ENCODE peak calls at places on chromosomes 6 and 20, in four cellular contexts. H, G, M and Z are unnamed samples.

GRCh38 chr6:43644940-43645612 is at the start of gene RSPH9:
- DNase-seq in M (no peak), G (no peak), H (peak), Z (no peak)

GRCh38 chr6:53771780-53772624 is 22.8 kb upstream of the LRRC1 start:
- DNase-seq in H (no peak), M (no peak), G (no peak), Z (no peak)

GRCh38 chr6:17165383-17165782 is 63.5 kb downstream of the STMND1 start:
- DNase-seq in H (no peak), G (no peak), M (no peak), Z (no peak)

GRCh38 chr6:132789398-132789780 is 9.0 kb downstream of the SLC18B1 start:
- DNase-seq in H (no peak), M (no peak), G (no peak), Z (no peak)

GRCh38 chr20:20370087-20370575 is 2.2 kb downstream of the INSM1 start:
- DNase-seq in G (no peak), H (no peak), M (no peak), Z (no peak)

GRCh38 chr6:13511913-13512717 is 24.7 kb upstream of the GFOD1 start:
- DNase-seq in G (no peak), H (no peak), M (no peak), Z (no peak)

GRCh38 chr6:128275030-128275429 is 245.4 kb downstream of the PTPRK start:
- DNase-seq in H (no peak), G (no peak), M (no peak), Z (no peak)

GRCh38 chr20:25148181-25148981 is 47.1 kb upstream of the ENTPD6 start:
- DNase-seq in G (no peak), M (no peak), H (no peak), Z (no peak)

GRCh38 chr6:111805511-111806181 is 67.6 kb downstream of the FYN start:
- DNase-seq in M (no peak), G (no peak), H (no peak), Z (no peak)

GRCh38 chr6:20946037-20946436 is 411.8 kb downstream of the CDKAL1 start:
- DNase-seq in G (peak), H (no peak), M (peak), Z (no peak)

GRCh38 chr20:61482425-61482887 is 230.4 kb downstream of the CDH4 start:
- DNase-seq in H (no peak), M (peak), G (no peak), Z (no peak)

GRCh38 chr6:10659697-10660348 is 34.6 kb downstream of the C6orf52 start:
- DNase-seq in G (no peak), H (no peak), M (no peak), Z (no peak)

GRCh38 chr6:88171312-88171711 is 5.2 kb upstream of the CNR1 start:
- DNase-seq in G (no peak), H (no peak), M (peak), Z (no peak)

GRCh38 chr6:155399062-155399746 is 56.4 kb downstream of the NOX3 start:
- DNase-seq in M (no peak), H (no peak), G (peak), Z (no peak)

GRCh38 chr20:2042400-2042799 is 48.5 kb upstream of the PDYN start:
- DNase-seq in H (no peak), M (no peak), G (no peak), Z (no peak)

DNA sequence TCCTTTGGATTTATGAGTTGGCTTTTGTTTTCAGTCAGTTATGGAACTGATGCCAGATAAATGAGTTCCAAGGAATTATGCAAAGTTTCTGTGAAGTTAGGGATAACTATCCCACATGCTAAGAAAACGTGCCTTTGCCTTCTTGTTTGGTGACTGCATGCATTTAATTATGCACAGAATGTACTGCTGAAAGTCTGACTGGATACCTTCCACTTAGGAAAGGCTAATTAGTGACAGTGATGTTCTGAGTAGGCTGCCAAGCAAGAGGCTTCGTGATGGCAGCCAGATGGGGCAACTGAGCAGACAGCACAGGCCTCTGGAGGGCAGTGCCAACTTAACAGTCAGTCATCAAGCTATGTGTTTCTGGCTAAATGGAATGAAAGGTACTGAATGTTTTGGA is 289.9 kb downstream of the CD109 start:
- DNase-seq in M (no peak), G (no peak), H (peak), Z (no peak)
- TF ChIP-seq ZNF274 in M (no peak), G (no peak), H (no peak), Z (no peak)

GRCh38 chr6:56685994-56686393 is 43.3 kb upstream of the DST start:
- DNase-seq in G (no peak), M (no peak), H (no peak), Z (no peak)
- TF ChIP-seq ZNF274 in G (no peak), M (no peak), H (no peak), Z (no peak)

GRCh38 chr6:150924808-150925654 is 59.5 kb downstream of the MTHFD1L start:
- DNase-seq in M (no peak), H (no peak), G (no peak), Z (no peak)
- TF ChIP-seq ZNF274 in M (no peak), H (no peak), G (no peak), Z (no peak)

GRCh38 chr6:80503660-80504059 is 397.2 kb downstream of the BCKDHB start:
- DNase-seq in G (peak), M (no peak), H (no peak), Z (no peak)
- TF ChIP-seq ZNF274 in G (no peak), M (no peak), H (no peak), Z (no peak)

DNA sequence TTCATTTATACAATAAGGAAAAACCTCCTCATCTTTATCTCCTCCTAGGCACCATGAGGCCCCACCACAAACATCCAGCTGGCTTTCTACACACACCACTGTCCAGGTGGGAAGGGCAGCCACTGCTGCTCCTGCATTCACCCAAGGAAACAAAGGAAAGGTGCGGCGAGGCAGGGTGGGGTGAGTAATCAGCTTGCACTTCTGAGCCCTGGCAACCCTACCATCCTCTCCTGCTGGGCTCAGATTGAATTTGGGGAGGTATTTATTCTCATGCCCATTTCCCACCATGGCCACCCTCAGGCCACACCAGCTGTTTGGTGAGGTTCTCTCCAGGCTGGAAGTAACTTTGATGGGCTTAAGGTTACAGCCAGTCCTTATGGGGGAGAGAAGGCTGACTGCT is 31.2 kb upstream of the SPDEF start:
- DNase-seq in G (no peak), M (no peak), H (no peak), Z (no peak)
- TF ChIP-seq ZNF274 in G (no peak), M (no peak), H (no peak), Z (no peak)

GRCh38 chr6:2841264-2842138 is at the start of gene SERPINB1:
- DNase-seq in M (peak), H (peak), G (peak), Z (peak)

GRCh38 chr6:2842139-2842552 is 483 bp upstream of the SERPINB1 start:
- DNase-seq in H (no peak), G (no peak), M (no peak), Z (no peak)

GRCh38 chr6:2839982-2840793 is 1.5 kb downstream of the SERPINB1 start:
- DNase-seq in G (no peak), M (no peak), H (no peak), Z (no peak)

GRCh38 chr6:2839195-2839981 is 2.3 kb downstream of the SERPINB1 start:
- DNase-seq in M (no peak), H (no peak), G (peak), Z (no peak)

GRCh38 chr6:2840794-2841061 is 935 bp downstream of the SERPINB1 start:
- DNase-seq in M (no peak), G (no peak), H (no peak), Z (no peak)
- TF ChIP-seq ZNF274 in M (no peak), G (no peak), H (no peak), Z (no peak)